ENCODE peak calls at places on chromosomes 5 and 9, in five cellular contexts. One of them, this sample, is unnamed.

GRCh38 chr9:89313842-89314241 is 2.8 kb downstream of the CKS2 start:
- DNase-seq in cardiac fibroblast: peak
- DNase-seq in nephron progenitor cell: no peak
- DNase-seq in neural crest cell: no peak
- DNase-seq in adrenal gland: no peak
- DNase-seq in this sample: no peak

GRCh38 chr9:14616188-14616982 is 76.8 kb downstream of the ZDHHC21 start:
- DNase-seq in cardiac fibroblast: peak
- DNase-seq in nephron progenitor cell: no peak
- DNase-seq in neural crest cell: no peak
- DNase-seq in adrenal gland: no peak
- DNase-seq in this sample: no peak

GRCh38 chr5:181217111-181217804 is 5.8 kb upstream of the TRIM41 start:
- DNase-seq in cardiac fibroblast: peak
- DNase-seq in nephron progenitor cell: peak
- DNase-seq in neural crest cell: peak
- DNase-seq in adrenal gland: peak
- DNase-seq in this sample: no peak

GRCh38 chr5:105659396-105659795 is 2011.3 kb downstream of the EFNA5 start:
- DNase-seq in cardiac fibroblast: no peak
- DNase-seq in nephron progenitor cell: no peak
- DNase-seq in neural crest cell: no peak
- DNase-seq in adrenal gland: no peak
- DNase-seq in this sample: no peak

GRCh38 chr5:180860273-180860886 is 696 bp downstream of the ZFP62 start:
- DNase-seq in cardiac fibroblast: peak
- DNase-seq in nephron progenitor cell: no peak
- DNase-seq in neural crest cell: no peak
- DNase-seq in adrenal gland: peak
- DNase-seq in this sample: no peak

GRCh38 chr5:60382761-60383160 is 317.2 kb downstream of the DEPDC1B start:
- DNase-seq in cardiac fibroblast: peak
- DNase-seq in nephron progenitor cell: no peak
- DNase-seq in neural crest cell: no peak
- DNase-seq in adrenal gland: no peak
- DNase-seq in this sample: no peak

GRCh38 chr5:31819926-31820516 is 181.1 kb downstream of the PDZD2 start:
- DNase-seq in cardiac fibroblast: no peak
- DNase-seq in nephron progenitor cell: no peak
- DNase-seq in neural crest cell: no peak
- DNase-seq in adrenal gland: no peak
- DNase-seq in this sample: no peak

GRCh38 chr5:87829214-87829551 is 416.5 kb upstream of the CCNH start:
- DNase-seq in cardiac fibroblast: peak
- DNase-seq in nephron progenitor cell: no peak
- DNase-seq in neural crest cell: no peak
- DNase-seq in adrenal gland: peak
- DNase-seq in this sample: no peak

GRCh38 chr9:12464910-12465512 is 228.2 kb upstream of the TYRP1 start:
- DNase-seq in cardiac fibroblast: peak
- DNase-seq in nephron progenitor cell: peak
- DNase-seq in neural crest cell: peak
- DNase-seq in adrenal gland: no peak
- DNase-seq in this sample: no peak

DNA sequence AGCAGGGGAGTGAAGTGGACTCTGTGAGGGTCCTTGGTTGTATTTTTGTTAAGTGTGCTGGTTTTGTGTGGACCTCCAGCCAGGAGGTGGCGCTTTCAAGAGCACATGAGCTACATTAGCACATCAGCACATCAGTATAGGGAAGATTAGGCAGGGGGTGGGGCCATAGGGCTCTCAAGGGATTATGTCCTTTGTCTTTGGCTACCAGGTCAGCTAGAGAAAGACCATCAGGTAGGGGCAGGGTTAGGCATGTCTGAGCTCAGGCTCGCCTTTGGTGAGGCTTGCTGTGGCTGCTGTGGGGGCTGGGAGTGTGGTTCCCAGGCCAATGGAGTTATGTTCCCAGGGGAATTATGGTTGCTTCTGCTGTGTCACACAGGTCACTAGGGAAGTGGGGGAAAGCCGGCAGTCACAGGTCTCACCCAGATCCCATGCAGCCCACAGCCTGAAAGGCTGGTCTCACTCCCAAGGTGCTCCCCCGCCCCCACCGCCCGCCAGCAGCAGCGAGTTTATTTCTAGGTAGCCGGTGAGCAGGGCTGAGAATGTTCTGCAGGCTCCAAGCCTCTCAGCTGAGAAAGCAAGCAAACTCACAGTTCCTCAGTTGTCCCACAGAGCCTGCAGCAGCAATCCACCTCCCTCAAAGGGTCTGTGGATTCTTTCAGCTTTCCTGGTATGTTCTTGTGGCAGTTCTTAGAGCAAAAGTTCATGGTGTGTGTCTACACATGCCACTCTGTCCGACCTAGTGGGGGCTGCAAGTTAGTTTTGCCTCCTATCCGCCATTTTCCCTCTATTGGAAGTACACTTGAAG is 13.7 kb downstream of the OR1J1 start:
- DNase-seq in cardiac fibroblast: peak
- DNase-seq in nephron progenitor cell: peak
- DNase-seq in neural crest cell: no peak
- DNase-seq in adrenal gland: no peak
- DNase-seq in this sample: no peak
- TF ChIP-seq CTCF in cardiac fibroblast: peak
- TF ChIP-seq CTCF in nephron progenitor cell: no peak
- TF ChIP-seq CTCF in neural crest cell: no peak
- TF ChIP-seq CTCF in adrenal gland: no peak
- TF ChIP-seq CTCF in this sample: peak

DNA sequence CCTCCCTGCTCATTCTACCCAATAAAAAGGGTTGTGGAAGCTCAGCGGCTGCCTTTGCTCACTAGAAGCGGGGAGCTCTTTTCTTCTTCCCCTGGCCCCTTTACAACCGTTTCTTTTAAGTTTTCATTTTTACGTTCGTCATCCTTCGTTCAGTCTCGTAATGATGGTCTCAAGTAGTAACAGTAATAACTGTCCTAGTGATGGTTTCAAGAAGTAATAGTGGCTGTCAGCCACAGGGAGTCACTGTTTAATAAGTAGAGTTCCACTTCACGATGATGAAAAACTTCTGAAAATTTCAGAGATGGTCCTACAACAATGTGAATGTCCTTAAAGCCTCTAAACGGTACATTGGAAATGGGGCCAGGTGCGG is 6.2 kb downstream of the UGT3A2 start:
- DNase-seq in cardiac fibroblast: no peak
- DNase-seq in nephron progenitor cell: no peak
- DNase-seq in neural crest cell: no peak
- DNase-seq in adrenal gland: no peak
- DNase-seq in this sample: no peak
- TF ChIP-seq CTCF in cardiac fibroblast: no peak
- TF ChIP-seq CTCF in nephron progenitor cell: no peak
- TF ChIP-seq CTCF in neural crest cell: peak
- TF ChIP-seq CTCF in adrenal gland: no peak
- TF ChIP-seq CTCF in this sample: peak

DNA sequence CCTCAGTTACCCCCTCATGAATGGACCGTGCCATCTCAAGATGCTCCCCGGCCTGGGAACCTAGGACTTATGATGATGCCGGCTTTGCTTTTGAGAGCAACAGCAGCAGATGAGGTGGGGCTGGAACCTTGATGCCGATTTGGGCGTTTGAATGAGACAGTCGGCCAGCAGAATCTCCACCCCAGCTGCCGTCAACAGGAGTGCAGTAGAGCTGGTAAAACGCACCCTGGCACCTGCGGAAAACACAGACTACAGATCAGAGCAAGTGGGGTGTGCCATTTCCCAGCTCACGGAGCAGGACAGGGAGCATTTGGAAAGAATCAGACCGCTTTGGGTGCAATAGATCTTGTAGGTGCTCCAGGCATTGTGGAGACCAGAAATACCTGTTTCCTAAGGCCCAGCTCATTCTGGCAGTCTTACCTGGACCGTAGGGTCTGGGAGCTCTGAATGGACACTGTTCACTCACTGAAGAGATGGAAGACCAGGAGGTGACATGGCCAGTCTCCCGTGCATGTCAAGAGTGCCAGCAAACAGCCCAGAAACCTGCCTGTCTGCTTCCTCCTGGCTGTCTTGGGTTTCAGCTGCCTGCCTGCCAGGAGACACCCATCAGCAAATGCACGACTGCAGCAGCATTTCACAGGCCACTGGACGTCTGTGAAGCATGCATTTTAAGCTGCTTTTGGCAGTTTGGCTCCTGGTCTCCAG is 317.7 kb upstream of the IRX4 start:
- DNase-seq in cardiac fibroblast: no peak
- DNase-seq in nephron progenitor cell: peak
- DNase-seq in neural crest cell: no peak
- DNase-seq in adrenal gland: no peak
- DNase-seq in this sample: no peak
- TF ChIP-seq CTCF in cardiac fibroblast: no peak
- TF ChIP-seq CTCF in nephron progenitor cell: no peak
- TF ChIP-seq CTCF in neural crest cell: no peak
- TF ChIP-seq CTCF in adrenal gland: no peak
- TF ChIP-seq CTCF in this sample: no peak

DNA sequence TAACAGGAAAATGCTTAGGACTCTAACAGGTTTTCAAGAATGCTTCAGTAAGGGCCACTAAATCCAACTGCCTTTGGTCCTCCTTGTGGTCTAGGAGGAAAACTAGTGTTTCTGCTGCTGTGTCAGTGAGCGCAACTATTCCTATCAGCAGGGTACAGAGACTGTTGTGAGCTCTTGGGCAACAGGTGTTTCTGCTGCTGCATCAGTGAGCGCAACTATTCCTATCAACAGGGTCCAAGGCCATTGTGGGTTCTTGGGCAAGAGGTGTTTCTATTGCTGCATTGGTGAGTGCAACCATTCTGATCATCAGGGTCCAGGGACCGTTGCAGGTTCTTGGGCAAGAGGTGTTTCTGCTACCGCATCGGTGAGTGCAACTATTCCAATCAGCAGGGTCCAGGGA is 256.3 kb downstream of the CDH10 start:
- DNase-seq in cardiac fibroblast: no peak
- DNase-seq in nephron progenitor cell: no peak
- DNase-seq in neural crest cell: no peak
- DNase-seq in adrenal gland: no peak
- DNase-seq in this sample: no peak
- TF ChIP-seq CTCF in cardiac fibroblast: no peak
- TF ChIP-seq CTCF in nephron progenitor cell: no peak
- TF ChIP-seq CTCF in neural crest cell: no peak
- TF ChIP-seq CTCF in adrenal gland: no peak
- TF ChIP-seq CTCF in this sample: no peak

DNA sequence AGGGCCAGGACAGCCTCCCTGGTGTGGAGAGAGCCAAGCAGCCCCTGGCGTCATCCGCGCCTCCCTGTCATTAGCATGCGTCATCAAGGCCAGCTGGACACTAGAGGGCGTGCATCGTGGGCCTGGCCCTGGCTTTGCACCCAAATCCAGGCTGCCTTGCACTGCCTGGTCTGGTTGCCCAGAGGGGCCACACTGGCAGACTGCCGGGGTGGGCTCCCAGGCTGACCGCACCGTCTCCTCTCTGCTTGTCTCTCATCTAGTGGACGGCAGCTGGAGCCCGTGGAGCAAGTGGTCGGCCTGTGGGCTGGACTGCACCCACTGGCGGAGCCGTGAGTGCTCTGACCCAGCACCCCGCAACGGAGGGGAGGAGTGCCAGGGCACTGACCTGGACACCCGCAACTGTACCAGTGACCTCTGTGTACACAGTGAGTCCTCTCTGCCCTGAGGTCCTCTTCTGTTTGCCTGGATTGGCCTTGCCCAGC is 29.0 kb downstream of the HK3 start:
- DNase-seq in cardiac fibroblast: peak
- DNase-seq in nephron progenitor cell: peak
- DNase-seq in neural crest cell: peak
- DNase-seq in adrenal gland: peak
- DNase-seq in this sample: no peak
- TF ChIP-seq CTCF in cardiac fibroblast: peak
- TF ChIP-seq CTCF in nephron progenitor cell: peak
- TF ChIP-seq CTCF in neural crest cell: peak
- TF ChIP-seq CTCF in adrenal gland: peak
- TF ChIP-seq CTCF in this sample: peak

DNA sequence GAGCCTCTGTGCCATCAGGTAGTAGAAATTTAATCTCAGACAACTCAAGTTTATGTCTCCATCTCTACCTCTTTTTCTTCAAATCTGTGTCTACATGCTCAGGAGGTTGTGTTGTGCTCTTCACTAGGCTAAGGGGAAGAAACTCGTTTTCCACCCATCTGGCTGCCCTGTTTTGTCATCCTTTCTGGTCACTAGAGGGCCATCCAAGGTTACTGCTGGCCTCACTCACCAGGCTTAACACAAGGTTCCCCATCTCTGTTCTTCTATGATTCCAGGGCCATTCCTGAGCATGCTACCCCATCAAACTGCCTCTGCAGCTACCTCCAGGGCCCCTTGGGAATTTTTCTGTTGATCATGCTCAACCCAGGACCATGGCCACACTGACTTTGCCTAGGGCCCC is 213.3 kb upstream of the FBXL7 start:
- DNase-seq in cardiac fibroblast: no peak
- DNase-seq in nephron progenitor cell: no peak
- DNase-seq in neural crest cell: no peak
- DNase-seq in adrenal gland: no peak
- DNase-seq in this sample: no peak
- TF ChIP-seq CTCF in cardiac fibroblast: peak
- TF ChIP-seq CTCF in nephron progenitor cell: no peak
- TF ChIP-seq CTCF in neural crest cell: peak
- TF ChIP-seq CTCF in adrenal gland: no peak
- TF ChIP-seq CTCF in this sample: peak

GRCh38 chr5:132438931-132439330 is 51.6 kb downstream of the IRF1 start:
- DNase-seq in cardiac fibroblast: no peak
- DNase-seq in nephron progenitor cell: no peak
- DNase-seq in neural crest cell: no peak
- DNase-seq in adrenal gland: peak
- DNase-seq in this sample: no peak
- TF ChIP-seq CTCF in cardiac fibroblast: no peak
- TF ChIP-seq CTCF in nephron progenitor cell: no peak
- TF ChIP-seq CTCF in neural crest cell: no peak
- TF ChIP-seq CTCF in adrenal gland: no peak
- TF ChIP-seq CTCF in this sample: peak

GRCh38 chr9:68574150-68574549 is 33.5 kb upstream of the TMEM252 start:
- DNase-seq in cardiac fibroblast: peak
- DNase-seq in nephron progenitor cell: no peak
- DNase-seq in neural crest cell: no peak
- DNase-seq in adrenal gland: no peak
- DNase-seq in this sample: no peak
- TF ChIP-seq CTCF in cardiac fibroblast: peak
- TF ChIP-seq CTCF in nephron progenitor cell: no peak
- TF ChIP-seq CTCF in neural crest cell: peak
- TF ChIP-seq CTCF in adrenal gland: peak
- TF ChIP-seq CTCF in this sample: peak

GRCh38 chr5:133316346-133317343 is 264.8 kb downstream of the HSPA4 start:
- DNase-seq in cardiac fibroblast: no peak
- DNase-seq in nephron progenitor cell: peak
- DNase-seq in neural crest cell: peak
- DNase-seq in adrenal gland: no peak
- DNase-seq in this sample: no peak
- TF ChIP-seq CTCF in cardiac fibroblast: no peak
- TF ChIP-seq CTCF in nephron progenitor cell: peak
- TF ChIP-seq CTCF in neural crest cell: peak
- TF ChIP-seq CTCF in adrenal gland: no peak
- TF ChIP-seq CTCF in this sample: peak

DNA sequence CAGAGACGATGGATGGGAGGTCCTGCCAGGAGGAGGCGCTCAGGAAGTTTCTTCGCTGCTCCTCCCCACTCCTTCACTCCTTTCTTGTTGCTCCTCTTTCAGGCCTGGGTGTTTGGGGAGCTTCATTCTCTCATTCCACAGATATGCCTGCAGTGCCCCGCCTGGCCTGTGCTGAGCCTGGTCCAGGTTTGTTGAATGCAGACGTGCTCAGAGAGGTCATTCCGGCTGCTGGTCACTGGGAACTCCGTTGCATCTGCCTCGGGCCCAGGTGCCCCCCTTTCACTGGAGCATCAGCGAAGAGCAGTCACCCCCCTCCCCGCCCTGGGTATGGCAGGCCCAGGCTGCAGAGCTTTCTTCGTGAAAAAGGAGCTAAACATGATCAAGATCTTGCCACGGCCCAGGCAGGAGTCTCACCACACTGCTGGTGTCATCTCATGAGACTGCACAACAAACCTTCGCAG is 15.5 kb downstream of the SURF6 start:
- DNase-seq in cardiac fibroblast: no peak
- DNase-seq in nephron progenitor cell: no peak
- DNase-seq in neural crest cell: no peak
- DNase-seq in adrenal gland: no peak
- DNase-seq in this sample: no peak
- TF ChIP-seq CTCF in cardiac fibroblast: no peak
- TF ChIP-seq CTCF in nephron progenitor cell: no peak
- TF ChIP-seq CTCF in neural crest cell: no peak
- TF ChIP-seq CTCF in adrenal gland: no peak
- TF ChIP-seq CTCF in this sample: no peak

This sample was measured in chondrocyte.